ENCODE peak calls at places on chromosomes 1 and 21, in eight cellular contexts. One of them, this sample, is unnamed.

GRCh38 chr1:28887418-28887834 is 26.9 kb upstream of the EPB41 start:
- DNase-seq in RCC 7860: no peak
- DNase-seq in AG04450: no peak
- DNase-seq in HT-29: no peak
- DNase-seq in anterior cingulate cortex: no peak
- DNase-seq in AG09309: no peak
- DNase-seq in cardiac muscle cell: peak
- DNase-seq in amniotic stem cell: no peak
- DNase-seq in this sample: no peak

GRCh38 chr21:42061866-42062542 is 9.1 kb upstream of the UMODL1 start:
- DNase-seq in HT-29: no peak
- DNase-seq in AG09309: no peak
- DNase-seq in RCC 7860: no peak
- DNase-seq in cardiac muscle cell: no peak
- DNase-seq in amniotic stem cell: no peak
- DNase-seq in AG04450: no peak
- DNase-seq in anterior cingulate cortex: no peak
- DNase-seq in this sample: no peak

GRCh38 chr1:234628099-234628498 is 18.1 kb upstream of the IRF2BP2 start:
- DNase-seq in AG09309: no peak
- DNase-seq in HT-29: peak
- DNase-seq in AG04450: no peak
- DNase-seq in anterior cingulate cortex: no peak
- DNase-seq in amniotic stem cell: peak
- DNase-seq in RCC 7860: peak
- DNase-seq in cardiac muscle cell: no peak
- DNase-seq in this sample: no peak

GRCh38 chr1:43835141-43836021 is 98.2 kb upstream of the ARTN start:
- DNase-seq in HT-29: no peak
- DNase-seq in AG04450: peak
- DNase-seq in amniotic stem cell: peak
- DNase-seq in RCC 7860: peak
- DNase-seq in AG09309: peak
- DNase-seq in anterior cingulate cortex: no peak
- DNase-seq in cardiac muscle cell: no peak
- DNase-seq in this sample: no peak

GRCh38 chr21:33360281-33360680 is 35.5 kb downstream of the IFNAR1 start:
- DNase-seq in HT-29: no peak
- DNase-seq in amniotic stem cell: no peak
- DNase-seq in anterior cingulate cortex: no peak
- DNase-seq in AG04450: no peak
- DNase-seq in AG09309: no peak
- DNase-seq in cardiac muscle cell: no peak
- DNase-seq in RCC 7860: no peak
- DNase-seq in this sample: no peak

GRCh38 chr1:111937147-111937725 is 52.2 kb downstream of the KCND3 start:
- DNase-seq in RCC 7860: no peak
- DNase-seq in amniotic stem cell: no peak
- DNase-seq in AG09309: no peak
- DNase-seq in anterior cingulate cortex: no peak
- DNase-seq in HT-29: no peak
- DNase-seq in AG04450: no peak
- DNase-seq in cardiac muscle cell: no peak
- DNase-seq in this sample: no peak

GRCh38 chr1:24636661-24637357 is 6.3 kb upstream of the SRRM1 start:
- DNase-seq in AG04450: no peak
- DNase-seq in AG09309: no peak
- DNase-seq in RCC 7860: no peak
- DNase-seq in HT-29: no peak
- DNase-seq in anterior cingulate cortex: no peak
- DNase-seq in cardiac muscle cell: no peak
- DNase-seq in amniotic stem cell: no peak
- DNase-seq in this sample: no peak

GRCh38 chr21:26964379-26964778 is 2.5 kb downstream of the ADAMTS5 start:
- DNase-seq in HT-29: no peak
- DNase-seq in RCC 7860: no peak
- DNase-seq in cardiac muscle cell: no peak
- DNase-seq in AG04450: no peak
- DNase-seq in anterior cingulate cortex: no peak
- DNase-seq in amniotic stem cell: no peak
- DNase-seq in AG09309: no peak
- DNase-seq in this sample: no peak

GRCh38 chr1:100360790-100361232 is 8.5 kb downstream of the CDC14A start:
- DNase-seq in anterior cingulate cortex: peak
- DNase-seq in amniotic stem cell: no peak
- DNase-seq in cardiac muscle cell: peak
- DNase-seq in HT-29: no peak
- DNase-seq in RCC 7860: no peak
- DNase-seq in AG09309: no peak
- DNase-seq in AG04450: no peak
- DNase-seq in this sample: peak

GRCh38 chr1:58549231-58549958 is 2.9 kb upstream of the OMA1 start:
- DNase-seq in AG04450: no peak
- DNase-seq in HT-29: no peak
- DNase-seq in AG09309: no peak
- DNase-seq in anterior cingulate cortex: no peak
- DNase-seq in RCC 7860: no peak
- DNase-seq in cardiac muscle cell: no peak
- DNase-seq in amniotic stem cell: no peak
- DNase-seq in this sample: no peak

GRCh38 chr21:31524140-31524539 is 135.4 kb upstream of the SOD1 start:
- DNase-seq in cardiac muscle cell: no peak
- DNase-seq in amniotic stem cell: no peak
- DNase-seq in RCC 7860: no peak
- DNase-seq in AG09309: no peak
- DNase-seq in HT-29: no peak
- DNase-seq in anterior cingulate cortex: no peak
- DNase-seq in AG04450: no peak
- DNase-seq in this sample: no peak

GRCh38 chr1:167467126-167467725 is 51.1 kb downstream of the CD247 start:
- DNase-seq in AG09309: no peak
- DNase-seq in amniotic stem cell: no peak
- DNase-seq in RCC 7860: no peak
- DNase-seq in HT-29: no peak
- DNase-seq in AG04450: no peak
- DNase-seq in cardiac muscle cell: no peak
- DNase-seq in anterior cingulate cortex: no peak
- DNase-seq in this sample: no peak

GRCh38 chr1:55457874-55458273 is 242.7 kb upstream of the USP24 start:
- DNase-seq in amniotic stem cell: no peak
- DNase-seq in cardiac muscle cell: no peak
- DNase-seq in RCC 7860: no peak
- DNase-seq in anterior cingulate cortex: no peak
- DNase-seq in AG04450: no peak
- DNase-seq in HT-29: no peak
- DNase-seq in AG09309: no peak
- DNase-seq in this sample: no peak

GRCh38 chr1:58699011-58699762 is 675 bp downstream of the MYSM1 start:
- DNase-seq in amniotic stem cell: no peak
- DNase-seq in HT-29: no peak
- DNase-seq in RCC 7860: no peak
- DNase-seq in cardiac muscle cell: no peak
- DNase-seq in AG09309: no peak
- DNase-seq in AG04450: no peak
- DNase-seq in anterior cingulate cortex: no peak
- DNase-seq in this sample: no peak

GRCh38 chr21:36321325-36322082 is 1.5 kb downstream of the MORC3 start:
- DNase-seq in AG04450: no peak
- DNase-seq in RCC 7860: no peak
- DNase-seq in cardiac muscle cell: peak
- DNase-seq in amniotic stem cell: no peak
- DNase-seq in anterior cingulate cortex: no peak
- DNase-seq in AG09309: no peak
- DNase-seq in HT-29: peak
- DNase-seq in this sample: no peak

GRCh38 chr1:177780096-177780700 is 189.7 kb downstream of the SEC16B start:
- DNase-seq in anterior cingulate cortex: no peak
- DNase-seq in AG04450: peak
- DNase-seq in RCC 7860: peak
- DNase-seq in HT-29: peak
- DNase-seq in cardiac muscle cell: peak
- DNase-seq in amniotic stem cell: peak
- DNase-seq in AG09309: peak
- DNase-seq in this sample: peak

GRCh38 chr1:95067069-95067468 is 5.7 kb downstream of the ALG14 start:
- DNase-seq in amniotic stem cell: no peak
- DNase-seq in AG04450: no peak
- DNase-seq in anterior cingulate cortex: no peak
- DNase-seq in AG09309: no peak
- DNase-seq in HT-29: no peak
- DNase-seq in cardiac muscle cell: no peak
- DNase-seq in RCC 7860: no peak
- DNase-seq in this sample: no peak

GRCh38 chr1:155079487-155080249 is 1.0 kb downstream of the EFNA3 start:
- DNase-seq in RCC 7860: no peak
- DNase-seq in cardiac muscle cell: peak
- DNase-seq in anterior cingulate cortex: no peak
- DNase-seq in amniotic stem cell: no peak
- DNase-seq in HT-29: no peak
- DNase-seq in AG04450: no peak
- DNase-seq in AG09309: no peak
- DNase-seq in this sample: no peak

GRCh38 chr1:66533804-66534745 is at the start of gene SGIP1:
- DNase-seq in RCC 7860: no peak
- DNase-seq in AG09309: no peak
- DNase-seq in HT-29: no peak
- DNase-seq in anterior cingulate cortex: peak
- DNase-seq in amniotic stem cell: peak
- DNase-seq in cardiac muscle cell: peak
- DNase-seq in AG04450: peak
- DNase-seq in this sample: no peak

This sample was measured in LNCaP clone FGC.